ENCODE peak calls at places on chromosome 13, in four cellular contexts. W, M, Y and P are unnamed samples.

GRCh38 chr13:113209880-113210421 is 538 bp downstream of the CUL4A start:
- DNase-seq in W (peak), M (peak), Y (peak), P (peak)

GRCh38 chr13:113192902-113193301 is 15.6 kb downstream of the PCID2 start:
- DNase-seq in M (no peak), Y (no peak), W (no peak), P (no peak)

GRCh38 chr13:31105856-31106255 is 55.8 kb downstream of the HSPH1 start:
- DNase-seq in M (no peak), Y (no peak), W (no peak), P (no peak)

GRCh38 chr13:32423592-32423991 is 4.3 kb downstream of the N4BP2L1 start:
- DNase-seq in M (no peak), W (no peak), Y (no peak), P (no peak)

GRCh38 chr13:21924958-21925357 is 254.1 kb downstream of the FGF9 start:
- DNase-seq in Y (no peak), M (no peak), W (no peak), P (no peak)

GRCh38 chr13:49540552-49540951 is 44.8 kb downstream of the PHF11 start:
- DNase-seq in W (no peak), Y (no peak), M (peak), P (no peak)

GRCh38 chr13:76795701-76796695 is 90.2 kb downstream of the KCTD12 start:
- DNase-seq in W (no peak), Y (no peak), M (no peak), P (no peak)

GRCh38 chr13:39870197-39870746 is 214.8 kb downstream of the COG6 start:
- DNase-seq in Y (no peak), M (no peak), W (no peak), P (no peak)

GRCh38 chr13:113589251-113589960 is 4.9 kb downstream of the TFDP1 start:
- DNase-seq in Y (peak), W (no peak), M (peak), P (no peak)

GRCh38 chr13:85812282-85812681 is 13.1 kb upstream of the SLITRK6 start:
- DNase-seq in W (no peak), M (no peak), Y (no peak), P (no peak)

GRCh38 chr13:113850722-113851479 is 13.0 kb downstream of the GAS6 start:
- DNase-seq in M (no peak), Y (no peak), W (no peak), P (no peak)